ENCODE peak calls at places on chromosomes 7 and 10, in ten cellular contexts. One of them, this sample, is unnamed. For H3K9me3, the result is how much of the 10 kb centered on the place peaks cover.

GRCh38 chr7:147771344-147771743 is 819.2 kb upstream of the C7orf33 start:
- DNase-seq in HepG2: no peak
- DNase-seq in transverse colon: no peak
- DNase-seq in esophagus muscularis mucosa: no peak
- DNase-seq in right lobe of liver: no peak
- DNase-seq in sigmoid colon: no peak
- DNase-seq in esophagus squamous epithelium: no peak
- DNase-seq in upper lobe of left lung: no peak
- DNase-seq in adrenal gland: no peak
- DNase-seq in body of pancreas: no peak
- DNase-seq in this sample: no peak

GRCh38 chr7:136874393-136875032 is 6.1 kb downstream of the CHRM2 start:
- DNase-seq in right lobe of liver: no peak
- DNase-seq in upper lobe of left lung: no peak
- DNase-seq in transverse colon: no peak
- DNase-seq in body of pancreas: no peak
- DNase-seq in adrenal gland: no peak
- DNase-seq in HepG2: peak
- DNase-seq in sigmoid colon: no peak
- DNase-seq in esophagus muscularis mucosa: no peak
- DNase-seq in esophagus squamous epithelium: no peak
- DNase-seq in this sample: no peak

GRCh38 chr7:100471021-100471420 is 7.0 kb upstream of the SPACDR start:
- DNase-seq in HepG2: no peak
- DNase-seq in transverse colon: no peak
- DNase-seq in upper lobe of left lung: no peak
- DNase-seq in esophagus squamous epithelium: no peak
- DNase-seq in right lobe of liver: no peak
- DNase-seq in adrenal gland: no peak
- DNase-seq in body of pancreas: no peak
- DNase-seq in esophagus muscularis mucosa: no peak
- DNase-seq in sigmoid colon: no peak
- DNase-seq in this sample: no peak

GRCh38 chr7:148940702-148941597 is 56.9 kb upstream of the EZH2 start:
- DNase-seq in sigmoid colon: peak
- DNase-seq in esophagus squamous epithelium: peak
- DNase-seq in esophagus muscularis mucosa: peak
- DNase-seq in body of pancreas: peak
- DNase-seq in HepG2: peak
- DNase-seq in adrenal gland: peak
- DNase-seq in transverse colon: peak
- DNase-seq in upper lobe of left lung: peak
- DNase-seq in right lobe of liver: peak
- DNase-seq in this sample: peak

GRCh38 chr10:126227762-126228134 is 160.5 kb downstream of the ADAM12 start:
- DNase-seq in upper lobe of left lung: no peak
- DNase-seq in body of pancreas: no peak
- DNase-seq in HepG2: no peak
- DNase-seq in esophagus squamous epithelium: no peak
- DNase-seq in esophagus muscularis mucosa: no peak
- DNase-seq in right lobe of liver: no peak
- DNase-seq in transverse colon: no peak
- DNase-seq in sigmoid colon: no peak
- DNase-seq in adrenal gland: no peak
- DNase-seq in this sample: no peak

GRCh38 chr10:122981066-122981464 is 864 bp downstream of the PSTK start:
- DNase-seq in adrenal gland: no peak
- DNase-seq in esophagus muscularis mucosa: no peak
- DNase-seq in upper lobe of left lung: no peak
- DNase-seq in transverse colon: no peak
- DNase-seq in body of pancreas: no peak
- DNase-seq in HepG2: peak
- DNase-seq in sigmoid colon: no peak
- DNase-seq in esophagus squamous epithelium: no peak
- DNase-seq in right lobe of liver: no peak
- DNase-seq in this sample: no peak

GRCh38 chr10:88831709-88832108 is 19.9 kb downstream of the ANKRD22 start:
- DNase-seq in body of pancreas: no peak
- DNase-seq in adrenal gland: no peak
- DNase-seq in upper lobe of left lung: no peak
- DNase-seq in sigmoid colon: no peak
- DNase-seq in HepG2: no peak
- DNase-seq in right lobe of liver: no peak
- DNase-seq in esophagus muscularis mucosa: peak
- DNase-seq in transverse colon: no peak
- DNase-seq in esophagus squamous epithelium: no peak
- DNase-seq in this sample: no peak

GRCh38 chr7:12456506-12456905 is 52.8 kb upstream of the VWDE start:
- DNase-seq in body of pancreas: no peak
- DNase-seq in adrenal gland: no peak
- DNase-seq in HepG2: no peak
- DNase-seq in upper lobe of left lung: no peak
- DNase-seq in esophagus squamous epithelium: no peak
- DNase-seq in transverse colon: no peak
- DNase-seq in esophagus muscularis mucosa: no peak
- DNase-seq in right lobe of liver: no peak
- DNase-seq in sigmoid colon: no peak
- DNase-seq in this sample: no peak

DNA sequence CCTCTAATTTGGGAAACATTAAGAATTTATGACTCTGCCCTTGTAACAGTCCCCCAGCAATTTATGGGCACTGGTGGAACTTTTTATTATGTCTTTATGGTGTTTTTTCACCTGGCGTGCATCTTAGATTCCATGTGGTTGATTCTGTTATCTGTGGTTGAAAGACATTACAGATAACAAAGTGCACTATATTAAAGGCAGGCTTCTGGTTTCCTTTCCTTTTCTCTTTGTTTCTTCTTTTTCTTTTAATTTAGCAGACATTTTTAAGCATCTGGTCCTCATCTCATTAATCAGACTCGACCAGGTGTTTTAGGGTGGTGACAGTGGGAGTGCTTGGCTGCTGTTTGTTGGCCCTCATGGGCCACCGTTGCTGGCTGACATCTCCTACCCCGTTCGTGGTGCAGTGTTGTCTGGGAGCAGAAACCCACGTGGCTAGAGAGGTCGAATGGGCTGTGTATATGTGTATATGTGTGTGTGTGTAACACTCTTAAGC is 77.4 kb downstream of the LRMDA start:
- DNase-seq in transverse colon: no peak
- DNase-seq in sigmoid colon: no peak
- DNase-seq in right lobe of liver: no peak
- DNase-seq in HepG2: no peak
- DNase-seq in esophagus muscularis mucosa: no peak
- DNase-seq in adrenal gland: no peak
- DNase-seq in esophagus squamous epithelium: no peak
- DNase-seq in body of pancreas: no peak
- DNase-seq in upper lobe of left lung: no peak
- DNase-seq in this sample: peak
- H3K27ac ChIP-seq in transverse colon: peak
- H3K27ac ChIP-seq in sigmoid colon: peak
- H3K27ac ChIP-seq in right lobe of liver: no peak
- H3K27ac ChIP-seq in HepG2: no peak
- H3K27ac ChIP-seq in esophagus muscularis mucosa: peak
- H3K27ac ChIP-seq in adrenal gland: no peak
- H3K27ac ChIP-seq in esophagus squamous epithelium: peak
- H3K27ac ChIP-seq in body of pancreas: no peak
- H3K27ac ChIP-seq in upper lobe of left lung: no peak
- H3K27ac ChIP-seq in this sample: peak

GRCh38 chr10:131869344-131869743 is 31.5 kb upstream of the PPP2R2D start:
- DNase-seq in transverse colon: no peak
- DNase-seq in esophagus muscularis mucosa: no peak
- DNase-seq in body of pancreas: no peak
- DNase-seq in adrenal gland: no peak
- DNase-seq in right lobe of liver: no peak
- DNase-seq in sigmoid colon: peak
- DNase-seq in HepG2: no peak
- DNase-seq in upper lobe of left lung: no peak
- DNase-seq in esophagus squamous epithelium: no peak
- DNase-seq in this sample: no peak

GRCh38 chr10:131871673-131872005 is 29.2 kb upstream of the PPP2R2D start:
- DNase-seq in HepG2: no peak
- DNase-seq in esophagus squamous epithelium: no peak
- DNase-seq in body of pancreas: no peak
- DNase-seq in right lobe of liver: no peak
- DNase-seq in upper lobe of left lung: no peak
- DNase-seq in transverse colon: no peak
- DNase-seq in sigmoid colon: peak
- DNase-seq in adrenal gland: no peak
- DNase-seq in esophagus muscularis mucosa: no peak
- DNase-seq in this sample: no peak

GRCh38 chr10:131870411-131870810 is 30.4 kb upstream of the PPP2R2D start:
- DNase-seq in esophagus muscularis mucosa: no peak
- DNase-seq in adrenal gland: no peak
- DNase-seq in HepG2: no peak
- DNase-seq in body of pancreas: no peak
- DNase-seq in upper lobe of left lung: no peak
- DNase-seq in transverse colon: no peak
- DNase-seq in right lobe of liver: no peak
- DNase-seq in esophagus squamous epithelium: no peak
- DNase-seq in sigmoid colon: peak
- DNase-seq in this sample: no peak

GRCh38 chr10:131872011-131872836 is 28.6 kb upstream of the PPP2R2D start:
- DNase-seq in right lobe of liver: no peak
- DNase-seq in transverse colon: no peak
- DNase-seq in HepG2: no peak
- DNase-seq in esophagus squamous epithelium: no peak
- DNase-seq in upper lobe of left lung: no peak
- DNase-seq in adrenal gland: no peak
- DNase-seq in body of pancreas: no peak
- DNase-seq in sigmoid colon: peak
- DNase-seq in esophagus muscularis mucosa: no peak
- DNase-seq in this sample: no peak

DNA sequence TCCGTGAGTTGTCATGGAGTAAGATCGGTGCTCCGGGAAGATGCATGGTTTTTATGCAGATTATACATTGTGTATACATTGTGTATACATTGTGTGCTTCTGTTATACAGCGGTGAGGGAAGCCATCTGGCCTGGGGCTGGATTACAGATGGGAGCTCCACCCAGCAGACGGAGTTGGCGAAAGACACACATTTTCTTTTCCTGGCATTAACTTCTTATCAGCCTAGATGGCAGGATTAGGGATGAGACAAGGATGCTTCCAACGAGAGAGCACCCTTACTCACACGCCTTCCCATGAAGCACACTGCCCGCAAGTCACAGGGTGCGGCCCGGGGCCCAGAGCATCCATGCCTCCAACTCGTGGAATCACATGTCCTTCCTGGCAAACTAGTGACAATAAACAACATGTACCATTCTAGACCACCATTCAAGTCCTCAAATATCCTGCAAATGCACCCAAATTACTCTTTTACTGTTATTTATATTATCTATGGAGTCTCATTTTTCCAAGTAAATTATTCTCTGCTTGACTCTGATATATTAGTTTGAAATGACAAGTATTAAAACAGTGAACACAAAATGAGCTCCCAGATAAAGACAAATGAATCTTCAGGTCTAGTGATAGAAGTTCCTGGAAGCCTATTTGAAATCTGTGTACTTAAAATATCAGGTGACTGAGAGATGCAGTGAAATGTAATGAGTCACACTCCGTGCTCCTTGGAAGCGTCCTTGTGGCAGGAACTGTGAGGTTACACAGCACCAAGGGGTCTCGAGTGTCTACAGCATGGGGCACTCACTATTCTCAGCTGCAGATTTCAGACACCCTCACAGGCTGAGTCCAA is 29.8 kb upstream of the PPP2R2D start:
- DNase-seq in upper lobe of left lung: no peak
- DNase-seq in HepG2: no peak
- DNase-seq in right lobe of liver: no peak
- DNase-seq in esophagus squamous epithelium: no peak
- DNase-seq in adrenal gland: no peak
- DNase-seq in transverse colon: no peak
- DNase-seq in body of pancreas: no peak
- DNase-seq in esophagus muscularis mucosa: no peak
- DNase-seq in sigmoid colon: peak
- DNase-seq in this sample: no peak
- TF ChIP-seq POLR2A in upper lobe of left lung: no peak
- TF ChIP-seq POLR2A in HepG2: no peak
- TF ChIP-seq POLR2A in right lobe of liver: no peak
- TF ChIP-seq POLR2A in esophagus squamous epithelium: no peak
- TF ChIP-seq POLR2A in adrenal gland: no peak
- TF ChIP-seq POLR2A in transverse colon: no peak
- TF ChIP-seq POLR2A in body of pancreas: no peak
- TF ChIP-seq POLR2A in esophagus muscularis mucosa: no peak
- TF ChIP-seq POLR2A in sigmoid colon: no peak
- TF ChIP-seq POLR2A in this sample: no peak

DNA sequence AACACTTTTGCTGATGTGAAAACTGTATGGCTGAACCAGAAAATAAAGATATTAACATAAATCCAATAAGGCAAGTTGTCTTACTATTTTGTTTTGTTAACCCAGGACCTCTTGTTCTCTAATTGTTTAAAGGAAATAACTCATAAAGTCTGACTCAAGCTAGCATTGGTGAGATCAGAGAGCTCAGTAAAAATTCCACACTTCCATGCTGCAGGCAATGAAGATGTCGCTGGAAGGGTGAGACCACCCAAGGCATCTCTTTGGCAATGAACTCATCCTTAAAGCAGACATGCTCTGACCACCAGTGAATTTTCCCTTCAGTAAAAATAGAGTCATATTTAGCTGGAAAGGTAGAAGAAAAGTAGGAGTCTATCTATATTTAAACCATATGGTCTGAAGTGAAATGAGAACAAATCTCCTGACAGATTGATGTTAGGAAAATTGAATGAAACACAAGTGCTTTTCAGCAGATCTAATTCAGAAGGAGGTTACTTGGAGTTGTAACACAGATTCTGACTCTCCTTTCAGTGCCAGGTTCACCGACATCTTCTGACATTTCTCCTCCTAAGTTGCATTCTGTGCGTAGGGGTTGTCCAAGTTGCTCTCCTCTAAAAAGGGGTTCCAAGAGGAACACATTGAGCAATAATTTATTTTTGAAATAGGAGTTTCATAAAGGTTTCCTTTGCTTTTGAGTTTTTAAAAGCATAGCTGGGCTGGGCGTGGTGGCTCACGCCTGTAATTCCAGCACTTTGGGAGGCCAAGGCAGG is 32.8 kb upstream of the VIPR2 start:
- DNase-seq in esophagus muscularis mucosa: no peak
- DNase-seq in transverse colon: no peak
- DNase-seq in HepG2: no peak
- DNase-seq in right lobe of liver: no peak
- DNase-seq in upper lobe of left lung: no peak
- DNase-seq in sigmoid colon: no peak
- DNase-seq in adrenal gland: no peak
- DNase-seq in body of pancreas: no peak
- DNase-seq in esophagus squamous epithelium: no peak
- DNase-seq in this sample: peak
- H3K9me3 ChIP-seq in esophagus muscularis mucosa: under half
- H3K9me3 ChIP-seq in transverse colon: under half
- H3K9me3 ChIP-seq in HepG2: under half
- H3K9me3 ChIP-seq in right lobe of liver: under half
- H3K9me3 ChIP-seq in upper lobe of left lung: under half
- H3K9me3 ChIP-seq in sigmoid colon: under half
- H3K9me3 ChIP-seq in adrenal gland: under half
- H3K9me3 ChIP-seq in body of pancreas: under half
- H3K9me3 ChIP-seq in esophagus squamous epithelium: under half
- H3K9me3 ChIP-seq in this sample: under half

GRCh38 chr10:129936923-129937300 is 27.2 kb downstream of the EBF3 start:
- DNase-seq in sigmoid colon: peak
- DNase-seq in transverse colon: no peak
- DNase-seq in right lobe of liver: no peak
- DNase-seq in esophagus squamous epithelium: no peak
- DNase-seq in esophagus muscularis mucosa: no peak
- DNase-seq in body of pancreas: no peak
- DNase-seq in adrenal gland: no peak
- DNase-seq in HepG2: no peak
- DNase-seq in upper lobe of left lung: peak
- DNase-seq in this sample: no peak

GRCh38 chr10:129937351-129937751 is 26.7 kb downstream of the EBF3 start:
- DNase-seq in HepG2: no peak
- DNase-seq in upper lobe of left lung: peak
- DNase-seq in sigmoid colon: peak
- DNase-seq in esophagus squamous epithelium: no peak
- DNase-seq in esophagus muscularis mucosa: no peak
- DNase-seq in adrenal gland: no peak
- DNase-seq in body of pancreas: no peak
- DNase-seq in transverse colon: no peak
- DNase-seq in right lobe of liver: no peak
- DNase-seq in this sample: no peak

GRCh38 chr10:129935102-129935860 is 28.8 kb downstream of the EBF3 start:
- DNase-seq in esophagus squamous epithelium: no peak
- DNase-seq in HepG2: no peak
- DNase-seq in body of pancreas: no peak
- DNase-seq in esophagus muscularis mucosa: no peak
- DNase-seq in adrenal gland: no peak
- DNase-seq in sigmoid colon: peak
- DNase-seq in transverse colon: no peak
- DNase-seq in right lobe of liver: no peak
- DNase-seq in upper lobe of left lung: peak
- DNase-seq in this sample: no peak

GRCh38 chr10:129935861-129936140 is 28.3 kb downstream of the EBF3 start:
- DNase-seq in transverse colon: no peak
- DNase-seq in body of pancreas: no peak
- DNase-seq in adrenal gland: no peak
- DNase-seq in esophagus muscularis mucosa: no peak
- DNase-seq in esophagus squamous epithelium: no peak
- DNase-seq in upper lobe of left lung: no peak
- DNase-seq in HepG2: no peak
- DNase-seq in sigmoid colon: no peak
- DNase-seq in right lobe of liver: no peak
- DNase-seq in this sample: no peak

GRCh38 chr10:129936266-129936922 is 27.7 kb downstream of the EBF3 start:
- DNase-seq in esophagus muscularis mucosa: no peak
- DNase-seq in body of pancreas: no peak
- DNase-seq in adrenal gland: no peak
- DNase-seq in right lobe of liver: no peak
- DNase-seq in upper lobe of left lung: peak
- DNase-seq in HepG2: no peak
- DNase-seq in esophagus squamous epithelium: no peak
- DNase-seq in sigmoid colon: peak
- DNase-seq in transverse colon: no peak
- DNase-seq in this sample: no peak
- H3K27ac ChIP-seq in esophagus muscularis mucosa: no peak
- H3K27ac ChIP-seq in body of pancreas: no peak
- H3K27ac ChIP-seq in adrenal gland: no peak
- H3K27ac ChIP-seq in right lobe of liver: no peak
- H3K27ac ChIP-seq in upper lobe of left lung: no peak
- H3K27ac ChIP-seq in HepG2: no peak
- H3K27ac ChIP-seq in esophagus squamous epithelium: no peak
- H3K27ac ChIP-seq in sigmoid colon: no peak
- H3K27ac ChIP-seq in transverse colon: no peak
- H3K27ac ChIP-seq in this sample: no peak